ENCODE peak calls at places on chromosomes 7 and 10, in six cellular contexts. R is HL-60; A is endothelial cell of umbilical vein; I is OCI-LY7; S is A549; E is naive thymus-derived CD8-positive, alpha-beta T cell. X is an unnamed sample.

GRCh38 chr7:77727936-77728701 is 31.9 kb downstream of the RSBN1L start:
- DNase-seq in R (no peak), A (peak), I (no peak), S (no peak), E (peak), X (peak)

GRCh38 chr10:17835688-17836087 is 26.5 kb downstream of the MRC1 start:
- DNase-seq in R (no peak), A (no peak), I (no peak), S (peak), E (no peak), X (peak)

GRCh38 chr7:113086928-113087277 is 276 bp upstream of the GPR85 start:
- DNase-seq in R (no peak), A (peak), I (no peak), S (no peak), E (no peak), X (no peak)

GRCh38 chr10:132957131-132957530 is 14.8 kb upstream of the CFAP46 start:
- DNase-seq in R (no peak), A (no peak), I (no peak), S (no peak), E (no peak), X (no peak)

GRCh38 chr10:47023237-47024045 is 112.2 kb downstream of the PTPN20 start:
- DNase-seq in R (no peak), A (no peak), I (no peak), S (no peak), E (peak), X (peak)

GRCh38 chr7:132568962-132569361 is 7.3 kb downstream of the PLXNA4 start:
- DNase-seq in R (no peak), A (no peak), I (no peak), S (no peak), E (no peak), X (no peak)

GRCh38 chr10:103763374-103764202 is 91.8 kb downstream of the SH3PXD2A start:
- DNase-seq in R (peak), A (peak), I (peak), S (no peak), E (no peak), X (peak)

GRCh38 chr7:120799813-120800483 is 58.0 kb downstream of the TSPAN12 start:
- DNase-seq in R (no peak), A (no peak), I (no peak), S (no peak), E (no peak), X (no peak)

GRCh38 chr10:21157664-21158063 is 260.6 kb upstream of the NEBL start:
- DNase-seq in R (no peak), A (no peak), I (no peak), S (no peak), E (no peak), X (no peak)

GRCh38 chr10:102280397-102281015 is 35.2 kb downstream of the GBF1 start:
- DNase-seq in R (no peak), A (peak), I (no peak), S (no peak), E (no peak), X (peak)

GRCh38 chr7:139738772-139739171 is 39.0 kb downstream of the HIPK2 start:
- DNase-seq in R (no peak), A (no peak), I (no peak), S (no peak), E (no peak), X (no peak)

GRCh38 chr10:113434950-113435349 is 117.9 kb upstream of the HABP2 start:
- DNase-seq in R (no peak), A (no peak), I (no peak), S (no peak), E (no peak), X (no peak)

GRCh38 chr7:48376263-48376662 is 205.0 kb downstream of the ABCA13 start:
- DNase-seq in R (no peak), A (no peak), I (no peak), S (no peak), E (no peak), X (no peak)

GRCh38 chr10:73591935-73592699 is 975 bp upstream of the USP54 start:
- DNase-seq in R (peak), A (no peak), I (peak), S (peak), E (no peak), X (peak)

GRCh38 chr7:2460641-2461040 is 15.6 kb downstream of the GRIFIN start:
- DNase-seq in R (no peak), A (no peak), I (no peak), S (no peak), E (no peak), X (no peak)

GRCh38 chr10:3107426-3107961 is 40.1 kb downstream of the PFKP start:
- DNase-seq in R (no peak), A (no peak), I (no peak), S (peak), E (no peak), X (peak)

GRCh38 chr10:90136731-90137316 is 435.4 kb downstream of the KIF20B start:
- DNase-seq in R (no peak), A (no peak), I (peak), S (no peak), E (no peak), X (no peak)

GRCh38 chr10:3806603-3807002 is 21.6 kb upstream of the KLF6 start:
- DNase-seq in R (no peak), A (peak), I (peak), S (no peak), E (no peak), X (peak)

GRCh38 chr7:128000854-128001265 is 30.4 kb downstream of the LRRC4 start:
- DNase-seq in R (no peak), A (no peak), I (no peak), S (no peak), E (no peak), X (no peak)

GRCh38 chr7:44394636-44395035 is 69.2 kb upstream of the CAMK2B start:
- DNase-seq in R (no peak), A (no peak), I (no peak), S (no peak), E (no peak), X (no peak)

GRCh38 chr10:13685885-13686284 is 99.1 kb downstream of the PRPF18 start:
- DNase-seq in R (no peak), A (no peak), I (no peak), S (no peak), E (no peak), X (no peak)

GRCh38 chr10:28091913-28092312 is 93.0 kb upstream of the ODAD2 start:
- DNase-seq in R (no peak), A (peak), I (no peak), S (no peak), E (no peak), X (no peak)

GRCh38 chr10:43861966-43862751 is 213.5 kb upstream of the ZNF32 start:
- DNase-seq in R (no peak), A (peak), I (peak), S (no peak), E (no peak), X (peak)

GRCh38 chr10:27345455-27345909 is 104.9 kb upstream of the ACBD5 start:
- DNase-seq in R (no peak), A (no peak), I (peak), S (no peak), E (no peak), X (no peak)

GRCh38 chr10:90787906-90788491 is 69.8 kb downstream of the HTR7 start:
- DNase-seq in R (no peak), A (peak), I (peak), S (peak), E (peak), X (peak)

X was measured in GM23248.